ENCODE peak calls at places on chromosomes 4 and X, in six cellular contexts. N, B, C, O, R and W are unnamed samples.

GRCh38 chrX:19592952-19593351 is 77.6 kb upstream of the MAP3K15 start:
- DNase-seq in C (no peak), N (no peak), O (no peak), B (no peak), R (no peak), W (no peak)

GRCh38 chrX:30504309-30504708 is 73.3 kb downstream of the TASL start:
- DNase-seq in B (no peak), O (peak), N (no peak), R (peak), C (no peak), W (no peak)

GRCh38 chr4:7970031-7970946 is 30.6 kb upstream of the AFAP1 start:
- DNase-seq in C (no peak), B (no peak), O (peak), R (peak), N (no peak), W (no peak)

GRCh38 chr4:47213539-47213938 is 182.2 kb downstream of the GABRB1 start:
- DNase-seq in B (no peak), O (no peak), N (no peak), C (no peak), R (no peak), W (no peak)

GRCh38 chr4:156749791-156750403 is 221.7 kb downstream of the PDGFC start:
- DNase-seq in B (no peak), R (no peak), N (no peak), O (no peak), C (no peak), W (no peak)

GRCh38 chrX:148363836-148364235 is 136.6 kb upstream of the AFF2 start:
- DNase-seq in N (no peak), B (no peak), C (no peak), O (no peak), R (peak), W (no peak)

GRCh38 chr4:153593166-153593565 is 90.9 kb upstream of the TLR2 start:
- DNase-seq in B (no peak), O (no peak), C (no peak), N (no peak), R (no peak), W (no peak)

GRCh38 chr4:145061325-145061920 is 36.6 kb downstream of the ANAPC10 start:
- DNase-seq in O (peak), R (peak), N (no peak), C (no peak), B (no peak), W (no peak)

GRCh38 chrX:48779399-48779798 is 7.0 kb upstream of the GATA1 start:
- DNase-seq in R (no peak), O (no peak), N (no peak), C (no peak), B (no peak), W (no peak)

GRCh38 chrX:71909956-71910355 is 689 bp upstream of the NHSL2 start:
- DNase-seq in B (no peak), C (no peak), O (peak), N (no peak), R (peak), W (no peak)

GRCh38 chr4:8108991-8109390 is 49.6 kb downstream of the ABLIM2 start:
- DNase-seq in N (no peak), O (no peak), B (no peak), R (no peak), C (no peak), W (no peak)

DNA sequence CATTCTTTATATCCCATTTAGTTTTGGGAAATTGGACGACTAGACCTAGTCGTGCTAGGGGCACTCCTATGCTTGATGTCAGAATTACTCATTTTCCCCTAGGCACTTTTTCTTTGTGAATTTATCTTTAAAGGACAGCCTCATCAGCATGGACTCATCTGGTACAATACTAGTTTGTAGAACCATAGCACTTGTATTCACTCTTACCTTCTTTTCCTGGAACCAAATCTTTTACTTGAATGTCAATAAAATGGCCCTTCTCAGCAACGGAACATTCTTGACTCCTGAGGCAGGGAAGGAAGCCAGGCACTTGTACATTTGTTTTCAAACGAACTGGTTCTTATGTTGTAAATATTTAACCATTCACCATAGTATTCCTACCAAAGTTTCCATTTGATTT is 187.1 kb downstream of the SHROOM3 start:
- DNase-seq in C (no peak), O (no peak), R (no peak), B (no peak), N (no peak), W (no peak)
- H3K4me3 ChIP-seq in C (no peak), O (no peak), R (no peak), B (no peak), N (no peak), W (no peak)

GRCh38 chr4:140238353-140239041 is 84.5 kb upstream of the MAML3 start:
- DNase-seq in C (peak), B (peak), O (no peak), R (peak), N (peak), W (no peak)
- H3K4me3 ChIP-seq in C (no peak), B (no peak), O (no peak), R (no peak), N (no peak), W (no peak)

GRCh38 chrX:4110964-4111363 is 397.5 kb upstream of the PRKX start:
- DNase-seq in R (no peak), B (no peak), N (no peak), O (no peak), C (no peak), W (no peak)
- H3K4me3 ChIP-seq in R (no peak), B (no peak), N (no peak), O (no peak), C (no peak), W (no peak)

DNA sequence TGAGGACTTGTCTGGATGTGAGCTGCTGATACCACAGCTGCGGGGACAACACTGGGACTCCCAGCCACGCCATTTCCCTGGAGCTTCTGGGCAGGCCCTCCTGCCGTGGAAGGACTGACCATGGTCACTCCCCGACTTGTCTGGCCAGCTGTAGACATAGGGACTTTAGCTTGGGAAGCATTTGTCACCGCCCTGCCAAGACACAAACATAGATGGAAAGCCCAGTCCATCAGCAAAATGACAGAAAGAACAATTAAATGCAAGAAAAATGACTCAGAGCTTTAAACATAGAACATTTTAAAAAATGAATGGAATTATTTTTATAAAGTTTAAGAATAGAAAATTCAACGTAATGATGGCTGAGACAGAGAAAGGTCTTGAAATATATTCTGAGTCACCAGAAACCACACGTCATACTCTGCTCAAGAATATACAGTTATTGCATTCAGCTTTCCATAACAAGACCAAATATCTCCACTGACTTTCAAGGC is 107.6 kb upstream of the CBR4 start:
- DNase-seq in O (no peak), N (peak), C (no peak), R (no peak), B (peak), W (peak)
- H3K4me3 ChIP-seq in O (no peak), N (no peak), C (no peak), R (no peak), B (no peak), W (no peak)

DNA sequence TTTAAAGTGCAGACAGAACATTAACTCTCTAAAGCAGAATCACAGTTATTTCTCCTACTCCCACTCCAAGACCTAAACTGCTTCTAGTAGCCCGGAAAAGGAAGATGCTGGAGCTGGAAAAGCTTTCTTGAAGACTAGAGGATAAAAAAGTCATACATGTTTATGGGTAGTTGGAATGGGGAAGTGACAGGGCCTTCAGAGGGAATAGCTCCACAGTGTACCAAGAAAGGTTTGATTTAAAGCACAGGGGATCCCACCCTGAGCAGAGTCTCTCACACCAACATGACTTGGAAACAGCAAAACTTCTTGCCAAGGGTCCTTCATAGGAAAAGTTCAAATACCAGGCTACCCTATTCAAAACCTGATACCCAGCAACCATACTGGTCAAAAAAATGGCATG is 34.3 kb upstream of the NAF1 start:
- DNase-seq in O (no peak), R (no peak), B (no peak), N (no peak), C (no peak), W (no peak)
- H3K4me3 ChIP-seq in O (no peak), R (no peak), B (no peak), N (no peak), C (no peak), W (no peak)

GRCh38 chr4:58849026-58849425 is 1738.8 kb upstream of the IGFBP7 start:
- DNase-seq in B (no peak), C (no peak), O (no peak), N (no peak), R (no peak), W (no peak)

DNA sequence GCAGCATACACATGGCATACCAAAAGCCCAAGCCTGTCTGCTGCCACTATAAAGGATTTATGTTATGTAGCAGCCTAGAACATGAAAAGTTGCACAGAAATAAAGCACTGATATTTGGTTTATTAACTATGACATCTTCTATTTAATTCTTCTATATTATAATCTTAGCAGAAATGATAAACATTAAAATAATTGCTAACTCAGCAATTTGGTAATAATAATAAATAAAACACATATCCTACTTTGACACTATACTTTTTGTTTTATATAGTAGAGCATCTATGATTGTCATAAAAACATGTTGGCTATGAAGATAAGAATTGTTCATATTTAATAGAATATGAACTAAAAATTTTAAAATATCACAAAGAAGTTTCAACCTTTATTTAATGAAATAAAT is 1733.3 kb upstream of the IGFBP7 start:
- DNase-seq in C (no peak), R (no peak), B (no peak), N (no peak), O (no peak), W (no peak)
- H3K4me3 ChIP-seq in C (no peak), R (no peak), B (no peak), N (no peak), O (no peak), W (no peak)

DNA sequence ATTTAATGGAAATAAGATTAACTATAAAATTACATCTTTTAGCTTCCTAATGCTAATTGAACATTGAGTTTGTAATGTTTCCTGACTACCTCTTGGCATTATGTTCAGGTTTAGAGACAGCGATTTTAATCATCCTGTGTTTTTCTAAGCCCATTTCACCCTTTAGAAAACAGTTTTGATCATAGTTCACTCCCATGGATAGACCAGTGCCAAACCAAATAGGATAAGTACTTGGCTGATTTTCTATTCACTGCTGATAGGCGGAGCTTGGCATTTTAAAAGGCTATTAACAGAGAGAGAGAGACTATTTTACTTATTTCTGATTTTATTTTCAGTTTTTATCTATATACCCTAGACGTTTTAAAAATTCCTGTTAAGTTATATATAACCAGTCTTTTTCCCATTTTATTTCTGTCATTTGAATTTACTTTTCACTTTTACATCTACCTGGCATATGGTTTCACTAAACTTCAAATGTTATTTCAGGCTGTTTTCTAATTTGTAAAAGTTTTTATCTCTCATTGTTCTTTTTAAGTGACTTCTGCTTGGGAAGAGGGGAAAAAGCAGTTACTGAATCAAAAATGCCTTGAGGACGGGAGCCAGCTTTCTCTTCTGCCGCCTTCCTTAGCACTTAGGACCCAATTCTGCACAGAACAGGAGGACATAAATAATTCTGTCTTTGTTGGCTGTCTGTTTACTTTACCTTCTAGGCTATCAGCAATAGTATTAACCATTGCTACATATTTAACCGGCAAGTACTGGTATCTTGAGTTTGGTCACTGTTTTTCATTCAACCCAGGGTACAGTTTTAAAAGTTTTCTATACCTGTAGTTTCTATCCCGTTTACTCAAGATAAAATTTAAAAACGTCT is 46.4 kb downstream of the SGMS2 start:
- DNase-seq in C (no peak), O (no peak), N (no peak), R (no peak), B (no peak), W (no peak)
- H3K4me3 ChIP-seq in C (no peak), O (no peak), N (no peak), R (no peak), B (peak), W (no peak)

GRCh38 chrX:46209768-46210167 is 335.5 kb downstream of the ZNF674 start:
- DNase-seq in C (no peak), B (no peak), N (no peak), O (no peak), R (peak), W (no peak)

GRCh38 chrX:46211079-46211478 is 334.1 kb downstream of the ZNF674 start:
- DNase-seq in N (no peak), O (no peak), C (no peak), B (no peak), R (no peak), W (no peak)

GRCh38 chrX:46208225-46208854 is 336.9 kb downstream of the ZNF674 start:
- DNase-seq in R (no peak), N (no peak), B (no peak), O (no peak), C (no peak), W (peak)

GRCh38 chrX:46204721-46205422 is 340.3 kb downstream of the ZNF674 start:
- DNase-seq in N (no peak), C (no peak), O (peak), R (no peak), B (no peak), W (no peak)

GRCh38 chrX:46209037-46209436 is 336.2 kb downstream of the ZNF674 start:
- DNase-seq in B (no peak), C (no peak), O (no peak), N (no peak), R (no peak), W (no peak)
- H3K4me3 ChIP-seq in B (no peak), C (no peak), O (no peak), N (no peak), R (no peak), W (no peak)

GRCh38 chrX:1659664-1660461 is 45.0 kb downstream of the ASMT start:
- DNase-seq in O (no peak), N (no peak), B (peak), C (no peak), R (no peak), W (no peak)

GRCh38 chrX:1657367-1658082 is 42.7 kb downstream of the ASMT start:
- DNase-seq in B (peak), O (peak), R (no peak), N (peak), C (peak), W (no peak)

GRCh38 chrX:1661048-1661921 is 46.4 kb downstream of the ASMT start:
- DNase-seq in N (no peak), O (peak), R (no peak), C (peak), B (peak), W (no peak)

GRCh38 chrX:1656379-1656778 is 41.5 kb downstream of the ASMT start:
- DNase-seq in R (no peak), C (no peak), N (no peak), O (no peak), B (no peak), W (no peak)

GRCh38 chrX:1658083-1658463 is 43.2 kb downstream of the ASMT start:
- DNase-seq in R (no peak), C (no peak), O (peak), N (no peak), B (peak), W (no peak)
- H3K4me3 ChIP-seq in R (no peak), C (no peak), O (no peak), N (no peak), B (no peak), W (no peak)

GRCh38 chr4:106353786-106354185 is 14.8 kb downstream of the GIMD1 start:
- DNase-seq in R (no peak), N (no peak), O (no peak), B (no peak), C (no peak), W (no peak)

GRCh38 chr4:106351016-106351415 is 17.6 kb downstream of the GIMD1 start:
- DNase-seq in O (no peak), B (no peak), N (no peak), C (no peak), R (no peak), W (no peak)

GRCh38 chr4:106358899-106359298 is 9.7 kb downstream of the GIMD1 start:
- DNase-seq in N (no peak), C (no peak), O (no peak), R (no peak), B (no peak), W (peak)

DNA sequence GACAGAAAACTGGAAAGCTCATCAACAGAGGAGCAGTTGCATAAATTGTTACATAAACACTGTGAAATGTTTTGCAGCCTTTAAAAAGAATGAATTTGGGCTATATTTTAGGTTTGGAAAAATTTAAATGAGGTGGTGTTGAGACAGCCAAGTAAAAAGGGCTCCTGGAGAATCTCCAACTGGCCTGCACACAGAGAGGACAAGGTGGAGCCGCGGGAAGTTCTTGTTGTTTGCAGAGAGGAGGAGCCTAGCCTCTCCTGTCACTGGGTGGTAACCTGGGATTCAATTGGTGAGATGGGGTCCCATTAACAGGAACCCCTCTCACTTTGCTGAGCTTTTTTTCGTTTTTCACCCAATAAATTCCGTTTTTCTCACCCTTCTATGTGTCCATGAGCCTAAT is 13.4 kb downstream of the GIMD1 start:
- DNase-seq in R (no peak), N (no peak), B (no peak), C (no peak), O (no peak), W (no peak)
- H3K4me3 ChIP-seq in R (no peak), N (no peak), B (peak), C (no peak), O (no peak), W (no peak)